ENCODE peak calls at places on chromosomes 7 and 10, in four cellular contexts. Y is SK-N-SH, E is H1, X is HCT116. B is an unnamed sample.

GRCh38 chr10:74310652-74311257 is 159.7 kb downstream of the ADK start:
- DNase-seq in E (no peak), Y (no peak), X (no peak), B (no peak)

GRCh38 chr10:653991-654646 is 35.3 kb downstream of the DIP2C start:
- DNase-seq in E (no peak), Y (no peak), X (no peak), B (no peak)

GRCh38 chr7:75734586-75735047 is 4.1 kb downstream of the HIP1 start:
- DNase-seq in Y (no peak), E (no peak), X (no peak), B (no peak)

GRCh38 chr7:82241371-82241770 is 202.2 kb downstream of the CACNA2D1 start:
- DNase-seq in Y (no peak), X (no peak), E (no peak), B (no peak)

GRCh38 chr10:73762915-73763314 is 18.7 kb downstream of the SEC24C start:
- DNase-seq in Y (no peak), E (no peak), X (no peak), B (no peak)

GRCh38 chr10:88661018-88661417 is 3.2 kb upstream of the LIPF start:
- DNase-seq in X (no peak), E (no peak), Y (no peak), B (no peak)

GRCh38 chr10:62153191-62153590 is 115.5 kb downstream of the RTKN2 start:
- DNase-seq in E (no peak), Y (no peak), X (no peak), B (no peak)

GRCh38 chr10:44935201-44935960 is 24.2 kb upstream of the RASSF4 start:
- DNase-seq in Y (no peak), X (no peak), E (no peak), B (no peak)

GRCh38 chr7:37920305-37920618 is 178 bp upstream of the EPDR1 start:
- DNase-seq in E (no peak), X (no peak), Y (no peak), B (no peak)

GRCh38 chr7:35784332-35784731 is 16.5 kb upstream of the SEPTIN7 start:
- DNase-seq in Y (no peak), X (no peak), E (no peak), B (no peak)

GRCh38 chr10:27240891-27241639 is 468 bp upstream of the ACBD5 start:
- DNase-seq in X (no peak), E (no peak), Y (peak; percentile 39), B (no peak)

GRCh38 chr10:84202349-84202748 is 8.0 kb downstream of the CDHR1 start:
- DNase-seq in E (no peak), Y (no peak), X (no peak), B (no peak)

GRCh38 chr10:84204610-84205009 is 10.3 kb downstream of the CDHR1 start:
- DNase-seq in X (no peak), E (no peak), Y (no peak), B (no peak)

GRCh38 chr10:84205853-84206513 is 11.6 kb downstream of the CDHR1 start:
- DNase-seq in X (no peak), E (no peak), Y (no peak), B (no peak)

GRCh38 chr10:84205049-84205852 is 10.9 kb downstream of the CDHR1 start:
- DNase-seq in E (no peak), Y (peak; percentile 83), X (peak; percentile 37), B (peak; percentile 75)

GRCh38 chr10:84204122-84204521 is 9.8 kb downstream of the CDHR1 start:
- DNase-seq in X (peak; percentile 6), E (no peak), Y (peak; percentile 49), B (no peak)
- TF ChIP-seq JUND in X (no peak), E (no peak), Y (no peak), B (no peak)

GRCh38 chr7:100942038-100942774 is 7.1 kb upstream of the MUC3A start:
- DNase-seq in Y (no peak), E (no peak), X (no peak), B (peak; percentile 36)
- TF ChIP-seq JUND in Y (no peak), E (no peak), X (no peak), B (no peak)

DNA sequence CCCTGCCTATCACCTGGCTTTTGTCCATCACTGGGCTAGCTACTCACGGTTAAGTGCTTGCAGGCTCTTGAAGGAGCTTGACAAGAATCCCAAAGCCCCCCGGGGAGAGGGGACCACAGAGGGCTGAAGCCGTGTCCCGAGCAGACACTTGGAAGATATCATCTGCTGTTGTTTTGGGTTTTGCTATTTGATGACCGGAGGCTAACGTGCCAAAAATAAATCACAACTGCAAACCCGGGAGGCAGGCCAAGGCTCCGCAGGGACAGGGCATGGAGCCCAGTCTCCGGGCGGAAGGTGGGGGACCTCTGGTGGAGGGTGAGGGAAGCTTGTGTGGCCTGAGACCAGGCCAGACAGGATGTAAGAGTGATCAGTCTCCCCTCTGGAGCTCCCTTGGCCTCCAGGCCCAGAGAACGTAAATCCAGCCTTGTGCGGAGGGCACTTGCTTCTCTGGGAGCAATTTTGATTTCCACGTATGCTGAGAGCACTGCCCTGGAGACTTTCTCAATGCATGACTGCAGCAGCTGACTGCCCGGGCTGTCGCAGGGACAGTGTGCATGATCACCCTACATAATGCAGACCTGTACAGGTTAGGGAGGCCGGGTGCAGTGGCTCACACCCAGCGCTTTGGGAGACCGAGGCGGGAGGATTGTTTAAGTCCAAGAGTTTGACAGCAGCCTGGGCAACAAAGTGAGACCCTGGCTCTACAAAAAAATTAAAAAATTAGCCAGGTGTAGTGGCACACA is at the start of gene PHKG1:
- DNase-seq in X (no peak), Y (peak; percentile 74), E (no peak), B (peak; percentile 70)
- TF ChIP-seq JUND in X (no peak), Y (peak; percentile 12), E (no peak), B (no peak)

DNA sequence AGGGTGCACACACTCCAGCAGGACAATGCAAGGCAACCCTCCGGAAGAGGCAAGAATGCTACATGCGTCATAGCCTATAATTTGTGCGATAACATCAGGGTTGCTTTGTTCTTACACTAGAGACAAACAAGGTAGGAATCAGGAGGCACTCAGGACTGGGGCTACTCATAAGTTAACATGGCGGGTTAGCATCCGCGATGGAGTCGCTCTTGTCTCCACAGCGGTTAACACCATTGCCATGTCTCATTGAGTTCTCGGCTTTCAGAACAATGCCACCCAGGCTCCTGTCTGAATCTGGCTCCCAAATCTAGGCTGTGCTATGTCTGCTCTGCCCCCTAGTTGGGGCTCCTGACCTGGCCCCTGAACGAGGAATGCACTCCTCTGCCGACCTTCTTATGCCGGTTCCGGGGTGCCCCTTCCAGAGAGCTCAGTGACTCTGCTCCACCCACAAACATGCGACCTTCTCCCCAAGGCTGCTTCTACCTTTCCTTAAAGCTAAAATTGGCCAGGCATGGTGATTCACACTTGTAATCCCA is 24.9 kb upstream of the SLF2 start:
- DNase-seq in Y (no peak), E (no peak), X (no peak), B (no peak)
- TF ChIP-seq JUND in Y (no peak), E (no peak), X (no peak), B (no peak)

GRCh38 chr10:50627443-50627842 is 3.7 kb upstream of the SGMS1 start:
- DNase-seq in E (no peak), X (no peak), Y (no peak), B (peak; percentile 61)
- TF ChIP-seq JUND in E (no peak), X (no peak), Y (no peak), B (no peak)

GRCh38 chr7:154212861-154213260 is 160.7 kb downstream of the DPP6 start:
- DNase-seq in Y (no peak), E (no peak), X (no peak), B (no peak)
- TF ChIP-seq JUND in Y (no peak), E (no peak), X (no peak), B (no peak)

DNA sequence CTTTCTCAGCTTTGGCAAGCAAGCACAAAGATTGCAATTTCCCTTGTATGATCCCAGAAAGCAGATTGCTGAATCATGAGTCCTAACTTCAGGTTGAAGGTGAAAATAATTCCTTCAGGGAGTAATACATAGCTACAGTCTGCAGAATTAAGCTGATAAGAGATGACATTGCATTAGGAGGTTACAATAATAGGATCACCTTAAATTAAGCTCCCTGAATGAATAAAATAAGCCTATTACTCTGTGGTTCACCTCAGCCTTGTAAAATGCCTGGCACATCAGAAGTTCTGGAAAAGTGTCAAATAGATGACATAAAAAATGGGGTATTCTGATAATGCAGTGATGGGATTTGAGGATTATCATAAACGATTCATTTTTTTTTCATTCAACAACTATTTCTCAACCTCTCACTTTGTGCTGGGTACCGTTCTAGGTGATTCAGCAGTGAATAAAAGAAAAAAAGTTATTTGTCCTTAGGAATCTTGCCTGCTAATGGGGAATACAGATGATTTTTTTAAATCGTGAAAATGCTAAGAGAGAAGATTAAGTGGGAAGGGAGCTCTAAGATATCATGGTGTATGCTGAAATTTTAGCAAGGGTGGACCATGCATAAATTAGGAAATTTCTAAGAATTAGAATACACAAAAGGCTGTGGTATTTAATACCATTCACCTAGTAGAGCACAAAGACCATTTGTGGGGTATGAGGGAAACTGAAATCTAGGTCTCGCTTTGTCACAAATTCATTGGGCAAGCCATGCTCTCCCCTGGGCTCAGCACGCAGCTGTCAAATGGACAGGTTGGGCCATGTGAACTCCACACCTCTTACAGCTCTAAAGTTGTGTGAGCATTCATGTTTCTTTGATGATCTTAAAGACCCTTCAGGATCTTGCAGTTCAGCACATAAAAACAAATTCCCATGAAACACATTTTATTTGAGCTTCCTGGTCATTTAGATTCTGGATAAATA is 121.0 kb downstream of the CHN2 start:
- DNase-seq in X (no peak), E (no peak), Y (no peak), B (no peak)
- TF ChIP-seq JUND in X (no peak), E (no peak), Y (no peak), B (no peak)

B was measured in T47D.